ENCODE peak calls at places on chromosomes 13 and 19, in seven cellular contexts. One of them, this sample, is unnamed.

GRCh38 chr13:64471916-64472315 is 2758.2 kb downstream of the PCDH9 start:
- DNase-seq in fibroblast of the aortic adventitia: peak
- DNase-seq in mammary epithelial cell: peak
- DNase-seq in AG04450: peak
- DNase-seq in upper lobe of right lung: no peak
- DNase-seq in GM12864: no peak
- DNase-seq in foreskin fibroblast: peak
- DNase-seq in this sample: peak

GRCh38 chr13:105598551-105598950 is 936.9 kb downstream of the EFNB2 start:
- DNase-seq in AG04450: no peak
- DNase-seq in foreskin fibroblast: peak
- DNase-seq in GM12864: no peak
- DNase-seq in mammary epithelial cell: peak
- DNase-seq in upper lobe of right lung: no peak
- DNase-seq in fibroblast of the aortic adventitia: peak
- DNase-seq in this sample: peak

GRCh38 chr13:33261426-33262068 is 24.0 kb downstream of the STARD13 start:
- DNase-seq in mammary epithelial cell: no peak
- DNase-seq in foreskin fibroblast: no peak
- DNase-seq in upper lobe of right lung: no peak
- DNase-seq in AG04450: no peak
- DNase-seq in fibroblast of the aortic adventitia: no peak
- DNase-seq in GM12864: no peak
- DNase-seq in this sample: no peak

GRCh38 chr13:113895436-113895835 is 31.6 kb upstream of the GAS6 start:
- DNase-seq in foreskin fibroblast: no peak
- DNase-seq in AG04450: no peak
- DNase-seq in GM12864: no peak
- DNase-seq in upper lobe of right lung: no peak
- DNase-seq in fibroblast of the aortic adventitia: peak
- DNase-seq in mammary epithelial cell: no peak
- DNase-seq in this sample: no peak

GRCh38 chr13:114161644-114162532 is 17.2 kb upstream of the CFAP97D2 start:
- DNase-seq in foreskin fibroblast: peak
- DNase-seq in fibroblast of the aortic adventitia: no peak
- DNase-seq in AG04450: no peak
- DNase-seq in mammary epithelial cell: no peak
- DNase-seq in upper lobe of right lung: peak
- DNase-seq in GM12864: no peak
- DNase-seq in this sample: no peak

GRCh38 chr19:679418-680286 is 3.5 kb downstream of the FSTL3 start:
- DNase-seq in fibroblast of the aortic adventitia: peak
- DNase-seq in AG04450: peak
- DNase-seq in upper lobe of right lung: peak
- DNase-seq in mammary epithelial cell: peak
- DNase-seq in GM12864: no peak
- DNase-seq in foreskin fibroblast: peak
- DNase-seq in this sample: peak

GRCh38 chr19:23070353-23070781 is 46.5 kb upstream of the ZNF730 start:
- DNase-seq in fibroblast of the aortic adventitia: peak
- DNase-seq in upper lobe of right lung: no peak
- DNase-seq in foreskin fibroblast: peak
- DNase-seq in AG04450: no peak
- DNase-seq in mammary epithelial cell: peak
- DNase-seq in GM12864: no peak
- DNase-seq in this sample: no peak

GRCh38 chr13:114222461-114222968 is 12.2 kb upstream of the CDC16 start:
- DNase-seq in upper lobe of right lung: no peak
- DNase-seq in foreskin fibroblast: no peak
- DNase-seq in AG04450: no peak
- DNase-seq in fibroblast of the aortic adventitia: peak
- DNase-seq in GM12864: no peak
- DNase-seq in mammary epithelial cell: no peak
- DNase-seq in this sample: no peak

GRCh38 chr19:5292843-5293606 is 47.6 kb downstream of the PTPRS start:
- DNase-seq in upper lobe of right lung: peak
- DNase-seq in mammary epithelial cell: peak
- DNase-seq in GM12864: no peak
- DNase-seq in AG04450: peak
- DNase-seq in foreskin fibroblast: peak
- DNase-seq in fibroblast of the aortic adventitia: peak
- DNase-seq in this sample: no peak
- H3K4me3 ChIP-seq in upper lobe of right lung: peak
- H3K4me3 ChIP-seq in mammary epithelial cell: peak
- H3K4me3 ChIP-seq in GM12864: peak
- H3K4me3 ChIP-seq in AG04450: peak
- H3K4me3 ChIP-seq in foreskin fibroblast: peak
- H3K4me3 ChIP-seq in fibroblast of the aortic adventitia: peak
- H3K4me3 ChIP-seq in this sample: peak

DNA sequence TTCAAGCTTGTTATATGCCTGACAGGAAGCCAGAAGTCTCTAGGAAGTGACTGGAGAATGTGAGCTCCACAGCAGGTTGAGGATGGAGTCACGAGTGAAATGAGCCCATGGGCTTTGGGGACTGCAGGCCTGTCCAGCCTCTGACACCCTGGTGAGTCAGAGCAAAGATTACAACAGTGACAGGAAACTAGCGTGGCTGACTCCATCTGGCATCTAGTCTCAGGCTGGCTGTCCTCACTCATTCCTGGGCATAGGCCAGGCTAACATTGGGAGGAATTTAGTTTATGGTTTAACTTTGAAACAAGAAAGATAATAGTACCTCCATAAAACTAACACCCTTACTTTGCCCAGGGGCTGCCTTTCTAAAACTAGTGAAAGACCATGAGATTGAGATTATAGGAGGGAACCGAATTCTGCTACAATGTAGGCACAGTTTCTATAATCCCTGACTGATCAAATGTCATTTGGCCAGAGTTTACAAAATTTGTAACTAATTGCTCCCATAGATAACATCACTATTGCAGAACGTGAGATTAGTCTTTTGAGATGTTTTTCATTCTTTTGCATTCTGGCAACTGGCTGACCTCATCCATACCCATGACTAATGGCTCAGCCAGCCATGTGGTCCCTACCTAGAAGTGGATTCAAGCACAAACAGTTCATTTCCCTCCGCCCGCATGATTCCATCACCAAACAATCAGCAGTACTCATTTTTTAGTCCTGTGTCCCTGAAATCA is 28.4 kb downstream of the PSG1 start:
- DNase-seq in AG04450: peak
- DNase-seq in upper lobe of right lung: no peak
- DNase-seq in foreskin fibroblast: peak
- DNase-seq in GM12864: no peak
- DNase-seq in fibroblast of the aortic adventitia: peak
- DNase-seq in mammary epithelial cell: peak
- DNase-seq in this sample: peak
- H3K4me3 ChIP-seq in AG04450: no peak
- H3K4me3 ChIP-seq in upper lobe of right lung: no peak
- H3K4me3 ChIP-seq in foreskin fibroblast: no peak
- H3K4me3 ChIP-seq in GM12864: no peak
- H3K4me3 ChIP-seq in fibroblast of the aortic adventitia: no peak
- H3K4me3 ChIP-seq in mammary epithelial cell: no peak
- H3K4me3 ChIP-seq in this sample: no peak

GRCh38 chr13:54206601-54207000 is 1178.0 kb downstream of the OLFM4 start:
- DNase-seq in foreskin fibroblast: no peak
- DNase-seq in upper lobe of right lung: no peak
- DNase-seq in fibroblast of the aortic adventitia: no peak
- DNase-seq in AG04450: no peak
- DNase-seq in mammary epithelial cell: no peak
- DNase-seq in GM12864: no peak
- DNase-seq in this sample: no peak
- H3K4me3 ChIP-seq in foreskin fibroblast: no peak
- H3K4me3 ChIP-seq in upper lobe of right lung: no peak
- H3K4me3 ChIP-seq in fibroblast of the aortic adventitia: no peak
- H3K4me3 ChIP-seq in AG04450: no peak
- H3K4me3 ChIP-seq in mammary epithelial cell: no peak
- H3K4me3 ChIP-seq in GM12864: no peak
- H3K4me3 ChIP-seq in this sample: no peak

DNA sequence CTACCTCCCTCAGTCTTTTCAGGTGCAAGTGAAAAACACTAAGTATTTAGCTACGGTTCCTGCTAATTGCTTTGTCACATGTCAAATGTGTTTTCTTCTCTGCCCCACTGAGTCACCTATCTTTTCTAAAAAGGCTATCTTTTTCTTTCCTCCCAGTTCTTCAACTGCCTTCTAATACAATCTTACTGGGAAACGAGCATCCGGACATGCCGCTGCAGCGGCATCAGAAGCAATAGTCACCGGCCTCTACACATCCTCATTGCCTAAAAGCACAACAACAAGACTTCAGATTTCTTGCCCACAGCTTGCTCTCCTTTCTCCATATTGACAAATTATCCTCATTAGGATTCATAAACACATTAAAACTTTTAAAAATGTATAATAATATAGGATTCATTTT is 1.2 kb downstream of the PCDH9 start:
- DNase-seq in foreskin fibroblast: peak
- DNase-seq in fibroblast of the aortic adventitia: no peak
- DNase-seq in AG04450: no peak
- DNase-seq in upper lobe of right lung: no peak
- DNase-seq in GM12864: no peak
- DNase-seq in mammary epithelial cell: no peak
- DNase-seq in this sample: no peak
- H3K4me3 ChIP-seq in foreskin fibroblast: peak
- H3K4me3 ChIP-seq in fibroblast of the aortic adventitia: peak
- H3K4me3 ChIP-seq in AG04450: peak
- H3K4me3 ChIP-seq in upper lobe of right lung: peak
- H3K4me3 ChIP-seq in GM12864: no peak
- H3K4me3 ChIP-seq in mammary epithelial cell: no peak
- H3K4me3 ChIP-seq in this sample: peak

DNA sequence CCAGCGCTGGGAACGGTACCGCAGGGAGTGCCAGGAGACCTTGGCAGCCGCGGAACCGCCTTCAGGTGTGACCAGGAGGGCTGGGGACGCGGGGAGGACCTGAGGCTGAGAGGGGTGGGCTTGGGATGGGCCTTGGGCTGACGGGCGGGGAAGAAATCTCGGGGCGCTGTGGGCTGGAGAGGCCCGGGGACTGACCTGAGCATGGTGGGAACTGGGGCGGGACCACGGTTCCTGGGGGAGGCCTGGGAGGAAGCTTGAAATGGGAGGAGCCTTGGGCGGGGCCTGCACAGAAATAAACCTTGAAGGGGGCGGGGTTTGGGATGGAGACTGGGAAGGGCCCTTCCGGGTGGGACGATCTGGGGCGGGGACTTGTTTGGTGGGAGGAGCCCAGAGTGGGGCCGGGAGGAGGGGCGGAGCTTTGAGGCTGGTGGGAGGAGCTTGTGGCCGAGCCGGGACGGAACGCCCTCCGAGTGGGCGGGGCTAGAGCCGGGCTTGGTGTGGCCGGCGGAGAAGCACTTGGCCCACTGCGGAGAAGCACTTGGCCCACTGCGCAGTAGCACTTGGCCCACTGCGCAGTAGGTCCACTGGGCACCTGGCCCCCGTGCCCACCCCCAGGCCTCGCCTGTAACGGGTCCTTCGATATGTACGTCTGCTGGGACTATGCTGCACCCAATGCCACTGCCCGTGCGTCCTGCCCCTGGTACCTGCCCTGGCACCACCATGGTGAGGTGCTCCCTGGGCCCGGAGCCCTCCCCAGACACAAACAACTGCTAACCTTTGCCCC is 2.8 kb downstream of the GIPR start:
- DNase-seq in AG04450: peak
- DNase-seq in foreskin fibroblast: peak
- DNase-seq in mammary epithelial cell: peak
- DNase-seq in fibroblast of the aortic adventitia: peak
- DNase-seq in upper lobe of right lung: peak
- DNase-seq in GM12864: no peak
- DNase-seq in this sample: no peak
- H3K4me3 ChIP-seq in AG04450: peak
- H3K4me3 ChIP-seq in foreskin fibroblast: peak
- H3K4me3 ChIP-seq in mammary epithelial cell: peak
- H3K4me3 ChIP-seq in fibroblast of the aortic adventitia: no peak
- H3K4me3 ChIP-seq in upper lobe of right lung: peak
- H3K4me3 ChIP-seq in GM12864: peak
- H3K4me3 ChIP-seq in this sample: peak

GRCh38 chr13:46571189-46571901 is 18.4 kb downstream of the LRCH1 start:
- DNase-seq in fibroblast of the aortic adventitia: peak
- DNase-seq in upper lobe of right lung: no peak
- DNase-seq in foreskin fibroblast: peak
- DNase-seq in mammary epithelial cell: no peak
- DNase-seq in GM12864: no peak
- DNase-seq in AG04450: peak
- DNase-seq in this sample: no peak
- H3K4me3 ChIP-seq in fibroblast of the aortic adventitia: no peak
- H3K4me3 ChIP-seq in upper lobe of right lung: no peak
- H3K4me3 ChIP-seq in foreskin fibroblast: no peak
- H3K4me3 ChIP-seq in mammary epithelial cell: no peak
- H3K4me3 ChIP-seq in GM12864: peak
- H3K4me3 ChIP-seq in AG04450: no peak
- H3K4me3 ChIP-seq in this sample: no peak

This sample was measured in skeletal muscle cell.